ENCODE peak calls at places on chromosomes 6 and 20, in seven cellular contexts. One of them, this sample, is unnamed.

GRCh38 chr20:45840700-45841198 is 7.2 kb downstream of the SNX21 start:
- DNase-seq in naive thymus-derived CD4-positive, alpha-beta T cell: no peak
- DNase-seq in cardiac muscle cell: no peak
- DNase-seq in PC-3: no peak
- DNase-seq in heart left ventricle: no peak
- DNase-seq in IMR-90: no peak
- DNase-seq in A549: no peak
- DNase-seq in this sample: no peak

GRCh38 chr20:51815383-51816076 is 13.2 kb upstream of the SALL4 start:
- DNase-seq in heart left ventricle: no peak
- DNase-seq in IMR-90: no peak
- DNase-seq in naive thymus-derived CD4-positive, alpha-beta T cell: no peak
- DNase-seq in PC-3: peak; percentile 60
- DNase-seq in A549: no peak
- DNase-seq in cardiac muscle cell: no peak
- DNase-seq in this sample: no peak

GRCh38 chr20:51800132-51800721 is 2.1 kb downstream of the SALL4 start:
- DNase-seq in IMR-90: no peak
- DNase-seq in PC-3: peak; percentile 92
- DNase-seq in A549: peak; percentile 62
- DNase-seq in heart left ventricle: peak; percentile 27
- DNase-seq in cardiac muscle cell: peak; percentile 91
- DNase-seq in naive thymus-derived CD4-positive, alpha-beta T cell: peak; percentile 79
- DNase-seq in this sample: no peak

GRCh38 chr20:36629719-36630340 is 16.2 kb downstream of the SLA2 start:
- DNase-seq in A549: no peak
- DNase-seq in cardiac muscle cell: no peak
- DNase-seq in heart left ventricle: no peak
- DNase-seq in naive thymus-derived CD4-positive, alpha-beta T cell: peak; percentile 48
- DNase-seq in PC-3: no peak
- DNase-seq in IMR-90: no peak
- DNase-seq in this sample: no peak

GRCh38 chr6:154497118-154497517 is 13.4 kb downstream of the CNKSR3 start:
- DNase-seq in A549: no peak
- DNase-seq in IMR-90: no peak
- DNase-seq in PC-3: no peak
- DNase-seq in heart left ventricle: no peak
- DNase-seq in naive thymus-derived CD4-positive, alpha-beta T cell: no peak
- DNase-seq in cardiac muscle cell: no peak
- DNase-seq in this sample: no peak

GRCh38 chr20:20214757-20215275 is 153.1 kb upstream of the INSM1 start:
- DNase-seq in A549: no peak
- DNase-seq in PC-3: no peak
- DNase-seq in IMR-90: no peak
- DNase-seq in cardiac muscle cell: no peak
- DNase-seq in heart left ventricle: no peak
- DNase-seq in naive thymus-derived CD4-positive, alpha-beta T cell: no peak
- DNase-seq in this sample: no peak

GRCh38 chr6:36980129-36980528 is 5.9 kb downstream of the MTCH1 start:
- DNase-seq in naive thymus-derived CD4-positive, alpha-beta T cell: no peak
- DNase-seq in heart left ventricle: no peak
- DNase-seq in A549: no peak
- DNase-seq in PC-3: no peak
- DNase-seq in IMR-90: no peak
- DNase-seq in cardiac muscle cell: no peak
- DNase-seq in this sample: no peak

GRCh38 chr6:56806368-56806767 is 148.5 kb upstream of the BEND6 start:
- DNase-seq in cardiac muscle cell: no peak
- DNase-seq in A549: no peak
- DNase-seq in IMR-90: no peak
- DNase-seq in PC-3: no peak
- DNase-seq in naive thymus-derived CD4-positive, alpha-beta T cell: no peak
- DNase-seq in heart left ventricle: no peak
- DNase-seq in this sample: no peak

GRCh38 chr20:32562495-32562911 is 22.6 kb downstream of the NOL4L start:
- DNase-seq in cardiac muscle cell: peak; percentile 53
- DNase-seq in PC-3: no peak
- DNase-seq in heart left ventricle: no peak
- DNase-seq in naive thymus-derived CD4-positive, alpha-beta T cell: no peak
- DNase-seq in IMR-90: no peak
- DNase-seq in A549: no peak
- DNase-seq in this sample: no peak

GRCh38 chr20:38645318-38645717 is 43.7 kb downstream of the ARHGAP40 start:
- DNase-seq in cardiac muscle cell: no peak
- DNase-seq in A549: no peak
- DNase-seq in heart left ventricle: no peak
- DNase-seq in PC-3: no peak
- DNase-seq in naive thymus-derived CD4-positive, alpha-beta T cell: no peak
- DNase-seq in IMR-90: no peak
- DNase-seq in this sample: no peak

GRCh38 chr20:56422824-56423189 is 10.7 kb downstream of the CASS4 start:
- DNase-seq in naive thymus-derived CD4-positive, alpha-beta T cell: no peak
- DNase-seq in cardiac muscle cell: no peak
- DNase-seq in A549: no peak
- DNase-seq in IMR-90: peak; percentile 33
- DNase-seq in heart left ventricle: no peak
- DNase-seq in PC-3: no peak
- DNase-seq in this sample: no peak

GRCh38 chr6:23349521-23350147 is 776.4 kb upstream of the NRSN1 start:
- DNase-seq in IMR-90: peak; percentile 96
- DNase-seq in PC-3: peak; percentile 99
- DNase-seq in A549: peak; percentile 28
- DNase-seq in naive thymus-derived CD4-positive, alpha-beta T cell: no peak
- DNase-seq in cardiac muscle cell: no peak
- DNase-seq in heart left ventricle: no peak
- DNase-seq in this sample: no peak

GRCh38 chr6:158514176-158514575 is 45.7 kb upstream of the TMEM181 start:
- DNase-seq in cardiac muscle cell: no peak
- DNase-seq in IMR-90: no peak
- DNase-seq in heart left ventricle: no peak
- DNase-seq in A549: no peak
- DNase-seq in PC-3: no peak
- DNase-seq in naive thymus-derived CD4-positive, alpha-beta T cell: no peak
- DNase-seq in this sample: no peak

GRCh38 chr20:35088231-35088794 is 4.3 kb downstream of the TRPC4AP start:
- DNase-seq in A549: no peak
- DNase-seq in heart left ventricle: no peak
- DNase-seq in PC-3: no peak
- DNase-seq in IMR-90: peak; percentile 33
- DNase-seq in naive thymus-derived CD4-positive, alpha-beta T cell: no peak
- DNase-seq in cardiac muscle cell: no peak
- DNase-seq in this sample: no peak

GRCh38 chr6:16239090-16239797 is 857 bp downstream of the GMPR start:
- DNase-seq in heart left ventricle: peak; percentile 33
- DNase-seq in naive thymus-derived CD4-positive, alpha-beta T cell: no peak
- DNase-seq in IMR-90: peak; percentile 44
- DNase-seq in cardiac muscle cell: peak; percentile 48
- DNase-seq in A549: no peak
- DNase-seq in PC-3: peak; percentile 84
- DNase-seq in this sample: peak; percentile 56
- H3K27ac ChIP-seq in heart left ventricle: peak overlapping the region; percentile 64
- H3K27ac ChIP-seq in naive thymus-derived CD4-positive, alpha-beta T cell: peak overlapping the region; percentile 22
- H3K27ac ChIP-seq in IMR-90: no peak overlapping the region
- H3K27ac ChIP-seq in cardiac muscle cell: no peak overlapping the region
- H3K27ac ChIP-seq in A549: no peak overlapping the region
- H3K27ac ChIP-seq in PC-3: no peak overlapping the region
- H3K27ac ChIP-seq in this sample: peak overlapping the region; percentile 88

GRCh38 chr6:129710722-129711631 is 1.0 kb upstream of the ARHGAP18 start:
- DNase-seq in heart left ventricle: no peak
- DNase-seq in A549: no peak
- DNase-seq in cardiac muscle cell: no peak
- DNase-seq in naive thymus-derived CD4-positive, alpha-beta T cell: no peak
- DNase-seq in IMR-90: no peak
- DNase-seq in PC-3: no peak
- DNase-seq in this sample: no peak
- H3K4me3 ChIP-seq in heart left ventricle: peak overlapping the region; percentile 63
- H3K4me3 ChIP-seq in A549: peak overlapping the region; percentile 62
- H3K4me3 ChIP-seq in cardiac muscle cell: peak overlapping the region; percentile 33
- H3K4me3 ChIP-seq in naive thymus-derived CD4-positive, alpha-beta T cell: peak overlapping the region; percentile 66
- H3K4me3 ChIP-seq in IMR-90: peak overlapping the region; percentile 60
- H3K4me3 ChIP-seq in PC-3: peak overlapping the region; percentile 73
- H3K4me3 ChIP-seq in this sample: peak overlapping the region; percentile 89

GRCh38 chr6:11012295-11012754 is 31.8 kb downstream of the ELOVL2 start:
- DNase-seq in PC-3: no peak
- DNase-seq in naive thymus-derived CD4-positive, alpha-beta T cell: no peak
- DNase-seq in heart left ventricle: no peak
- DNase-seq in IMR-90: no peak
- DNase-seq in cardiac muscle cell: no peak
- DNase-seq in A549: peak; percentile 29
- DNase-seq in this sample: no peak

GRCh38 chr6:11011787-11012234 is 32.3 kb downstream of the ELOVL2 start:
- DNase-seq in naive thymus-derived CD4-positive, alpha-beta T cell: no peak
- DNase-seq in IMR-90: no peak
- DNase-seq in heart left ventricle: no peak
- DNase-seq in cardiac muscle cell: peak; percentile 28
- DNase-seq in PC-3: peak; percentile 86
- DNase-seq in A549: peak; percentile 80
- DNase-seq in this sample: no peak

GRCh38 chr6:11016452-11016851 is 27.7 kb downstream of the ELOVL2 start:
- DNase-seq in heart left ventricle: no peak
- DNase-seq in PC-3: no peak
- DNase-seq in A549: no peak
- DNase-seq in cardiac muscle cell: no peak
- DNase-seq in naive thymus-derived CD4-positive, alpha-beta T cell: no peak
- DNase-seq in IMR-90: no peak
- DNase-seq in this sample: no peak

GRCh38 chr6:11013671-11014070 is 30.4 kb downstream of the ELOVL2 start:
- DNase-seq in PC-3: no peak
- DNase-seq in naive thymus-derived CD4-positive, alpha-beta T cell: no peak
- DNase-seq in A549: no peak
- DNase-seq in cardiac muscle cell: no peak
- DNase-seq in IMR-90: no peak
- DNase-seq in heart left ventricle: no peak
- DNase-seq in this sample: no peak

DNA sequence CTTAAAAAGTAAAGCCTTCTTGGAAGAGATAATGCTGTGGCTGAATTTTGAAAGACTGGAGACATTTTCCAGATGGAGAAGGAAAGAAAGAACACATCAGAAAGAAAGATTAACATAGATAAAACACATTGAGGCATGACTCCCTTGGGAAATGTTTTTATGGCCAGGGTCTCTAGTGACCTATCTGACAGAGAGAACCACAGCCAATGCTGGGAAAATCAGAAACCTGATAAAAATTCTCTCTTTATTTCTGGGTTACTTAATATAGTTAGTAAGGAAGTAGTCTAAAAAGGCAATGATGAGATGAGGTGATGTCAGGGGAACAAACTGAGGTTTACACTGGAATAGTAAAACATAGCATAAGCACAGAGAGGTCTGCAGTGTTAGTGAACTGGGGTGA is 31.1 kb downstream of the ELOVL2 start:
- DNase-seq in A549: no peak
- DNase-seq in naive thymus-derived CD4-positive, alpha-beta T cell: no peak
- DNase-seq in IMR-90: no peak
- DNase-seq in PC-3: no peak
- DNase-seq in heart left ventricle: no peak
- DNase-seq in cardiac muscle cell: no peak
- DNase-seq in this sample: no peak
- H3K27ac ChIP-seq in A549: peak overlapping the region; percentile 29
- H3K27ac ChIP-seq in naive thymus-derived CD4-positive, alpha-beta T cell: no peak overlapping the region
- H3K27ac ChIP-seq in IMR-90: no peak overlapping the region
- H3K27ac ChIP-seq in PC-3: no peak overlapping the region
- H3K27ac ChIP-seq in heart left ventricle: no peak overlapping the region
- H3K27ac ChIP-seq in cardiac muscle cell: no peak overlapping the region
- H3K27ac ChIP-seq in this sample: no peak overlapping the region

GRCh38 chr6:13421425-13422057 is 65.9 kb downstream of the GFOD1 start:
- DNase-seq in IMR-90: no peak
- DNase-seq in PC-3: no peak
- DNase-seq in cardiac muscle cell: no peak
- DNase-seq in naive thymus-derived CD4-positive, alpha-beta T cell: no peak
- DNase-seq in heart left ventricle: no peak
- DNase-seq in A549: no peak
- DNase-seq in this sample: no peak
- H3K4me3 ChIP-seq in IMR-90: no peak overlapping the region
- H3K4me3 ChIP-seq in PC-3: no peak overlapping the region
- H3K4me3 ChIP-seq in cardiac muscle cell: no peak overlapping the region
- H3K4me3 ChIP-seq in naive thymus-derived CD4-positive, alpha-beta T cell: no peak overlapping the region
- H3K4me3 ChIP-seq in heart left ventricle: no peak overlapping the region
- H3K4me3 ChIP-seq in A549: no peak overlapping the region
- H3K4me3 ChIP-seq in this sample: no peak overlapping the region

DNA sequence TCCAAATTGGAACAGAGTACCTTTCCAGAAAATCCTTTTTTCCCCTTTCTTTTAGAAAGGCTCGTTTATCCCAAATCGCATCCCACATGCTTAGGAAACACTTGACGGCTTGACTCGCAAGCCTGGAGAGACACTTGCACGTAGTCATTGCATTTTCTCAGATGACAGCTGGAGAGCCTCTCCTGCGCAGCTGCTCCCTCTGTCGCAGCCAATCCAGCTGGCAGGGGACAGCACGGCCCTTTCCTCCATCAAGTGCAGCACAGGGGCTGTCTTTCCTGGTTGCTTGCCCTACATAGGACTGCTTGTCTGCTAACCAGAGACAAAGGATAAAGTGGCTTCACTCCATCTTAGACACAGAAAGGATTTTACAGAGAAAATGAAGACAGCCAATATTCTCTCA is 77.6 kb upstream of the RGS17 start:
- DNase-seq in naive thymus-derived CD4-positive, alpha-beta T cell: no peak
- DNase-seq in cardiac muscle cell: no peak
- DNase-seq in heart left ventricle: peak; percentile 34
- DNase-seq in A549: no peak
- DNase-seq in PC-3: no peak
- DNase-seq in IMR-90: no peak
- DNase-seq in this sample: no peak
- H3K27ac ChIP-seq in naive thymus-derived CD4-positive, alpha-beta T cell: no peak overlapping the region
- H3K27ac ChIP-seq in cardiac muscle cell: no peak overlapping the region
- H3K27ac ChIP-seq in heart left ventricle: no peak overlapping the region
- H3K27ac ChIP-seq in A549: no peak overlapping the region
- H3K27ac ChIP-seq in PC-3: no peak overlapping the region
- H3K27ac ChIP-seq in IMR-90: no peak overlapping the region
- H3K27ac ChIP-seq in this sample: no peak overlapping the region

DNA sequence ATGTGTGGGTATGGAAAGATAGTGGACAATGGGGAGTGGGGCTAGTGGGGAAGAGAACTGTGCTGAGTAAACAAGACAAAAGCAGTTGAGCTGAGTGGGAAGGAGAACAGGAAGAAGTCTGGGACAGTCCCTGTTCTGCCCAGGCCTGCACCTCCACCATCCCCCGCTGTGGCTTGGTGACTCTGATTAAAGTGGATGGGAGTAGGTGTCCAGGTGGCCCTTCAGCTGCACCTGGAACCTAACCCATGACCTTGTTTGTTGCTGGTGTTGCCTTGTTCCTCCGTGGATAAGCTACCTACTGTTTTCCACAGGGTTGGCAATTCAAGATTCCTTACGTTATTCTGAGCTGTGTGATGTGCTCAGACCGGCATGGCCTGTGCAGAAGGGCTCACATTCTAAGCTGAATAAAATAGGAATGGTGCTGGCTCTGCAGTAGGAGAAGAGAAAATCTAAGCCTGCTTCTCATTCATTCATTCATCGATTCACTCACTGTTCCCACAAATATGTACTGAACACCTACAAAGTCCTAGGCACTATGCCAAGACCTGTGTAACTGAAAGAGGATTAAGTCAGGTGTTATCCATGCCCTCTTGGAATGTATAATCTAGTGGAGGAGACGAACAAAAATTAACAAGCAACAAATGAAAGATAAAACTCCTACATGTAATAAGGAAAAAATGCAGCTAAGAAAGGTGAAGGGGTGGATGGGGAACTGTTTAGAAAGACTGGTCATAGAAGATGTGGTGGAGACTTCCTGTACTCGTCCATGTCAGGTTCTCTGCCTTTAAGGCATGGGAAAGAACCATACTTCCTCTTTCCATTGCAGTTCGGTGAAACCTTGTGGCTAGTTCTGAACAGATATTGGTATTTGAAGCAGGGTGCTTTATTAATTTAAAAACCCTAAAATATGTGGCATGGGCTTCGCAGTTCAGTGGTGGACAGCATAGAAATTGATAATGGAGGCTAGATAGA is 10.1 kb upstream of the CALHM6 start:
- DNase-seq in naive thymus-derived CD4-positive, alpha-beta T cell: peak; percentile 32
- DNase-seq in heart left ventricle: no peak
- DNase-seq in IMR-90: no peak
- DNase-seq in cardiac muscle cell: no peak
- DNase-seq in PC-3: no peak
- DNase-seq in A549: no peak
- DNase-seq in this sample: no peak
- H3K4me3 ChIP-seq in naive thymus-derived CD4-positive, alpha-beta T cell: no peak overlapping the region
- H3K4me3 ChIP-seq in heart left ventricle: no peak overlapping the region
- H3K4me3 ChIP-seq in IMR-90: no peak overlapping the region
- H3K4me3 ChIP-seq in cardiac muscle cell: no peak overlapping the region
- H3K4me3 ChIP-seq in PC-3: no peak overlapping the region
- H3K4me3 ChIP-seq in A549: no peak overlapping the region
- H3K4me3 ChIP-seq in this sample: no peak overlapping the region